ENCODE peak calls at places on chromosome 2, in nine cellular contexts. Z is esophagus muscularis mucosa, V is HCT116, E is spleen, D is SK-N-SH, H is stomach, R is sigmoid colon, X is K562, C is Panc1. S is an unnamed sample.
A peak's percentile ranks its signal among the peaks of the same experiment; 100 is the strongest.

GRCh38 chr2:10361220-10361588 is 58.5 kb downstream of the HPCAL1 start:
- DNase-seq in Z (no peak), V (no peak), E (no peak), D (peak; percentile 81), H (no peak), R (no peak), X (no peak), C (no peak), S (no peak)

GRCh38 chr2:23425886-23426283 is 40.9 kb downstream of the KLHL29 start:
- DNase-seq in Z (no peak), V (no peak), E (peak; percentile 64), D (no peak), H (no peak), R (no peak), X (no peak), C (no peak), S (no peak)

GRCh38 chr2:23505984-23506380 is 121.0 kb downstream of the KLHL29 start:
- DNase-seq in Z (no peak), V (no peak), E (no peak), D (no peak), H (no peak), R (no peak), X (no peak), C (no peak), S (peak; percentile 29)

GRCh38 chr2:177264209-177264538 is 353 bp downstream of the NFE2L2 start:
- DNase-seq in Z (no peak), V (no peak), E (peak; percentile 93), D (peak; percentile 80), H (peak; percentile 36), R (peak; percentile 79), X (no peak), C (no peak), S (no peak)

GRCh38 chr2:234537929-234538328 is 41.0 kb upstream of the ARL4C start:
- DNase-seq in Z (no peak), V (no peak), E (no peak), D (no peak), H (no peak), R (no peak), X (no peak), C (no peak), S (no peak)

GRCh38 chr2:10145519-10146357 is 23.2 kb downstream of the RRM2 start:
- DNase-seq in Z (no peak), V (no peak), E (peak; percentile 52), D (no peak), H (no peak), R (no peak), X (no peak), C (no peak), S (no peak)

GRCh38 chr2:35858216-35858615 is 497.4 kb upstream of the CRIM1 start:
- DNase-seq in Z (no peak), V (no peak), E (no peak), D (no peak), H (no peak), R (no peak), X (no peak), C (no peak), S (no peak)

GRCh38 chr2:12397861-12398260 is 318.9 kb upstream of the TRIB2 start:
- DNase-seq in Z (no peak), V (no peak), E (no peak), D (no peak), H (no peak), R (no peak), X (no peak), C (no peak), S (no peak)

GRCh38 chr2:69667805-69668382 is 24.4 kb upstream of the AAK1 start:
- DNase-seq in Z (no peak), V (no peak), E (no peak), D (no peak), H (no peak), R (no peak), X (no peak), C (no peak), S (peak; percentile 54)

GRCh38 chr2:27967076-27967475 is 76.5 kb downstream of the BABAM2 start:
- DNase-seq in Z (no peak), V (no peak), E (no peak), D (no peak), H (no peak), R (no peak), X (no peak), C (no peak), S (no peak)

GRCh38 chr2:10900216-10901109 is 11.3 kb upstream of the KCNF1 start:
- DNase-seq in Z (no peak), V (peak; percentile 68), E (no peak), D (peak; percentile 79), H (peak; percentile 55), R (no peak), X (peak; percentile 41), C (no peak), S (no peak)

GRCh38 chr2:231929961-231930600 is 3.9 kb upstream of the NPPC start:
- DNase-seq in Z (peak; percentile 91), V (no peak), E (peak; percentile 64), D (peak; percentile 64), H (peak; percentile 24), R (peak; percentile 89), X (peak; percentile 54), C (no peak), S (no peak)

GRCh38 chr2:381181-381580 is 93.3 kb upstream of the ALKAL2 start:
- DNase-seq in Z (peak; percentile 80), V (no peak), E (no peak), D (no peak), H (no peak), R (no peak), X (no peak), C (no peak), S (no peak)

GRCh38 chr2:96909651-96910050 is 39.8 kb upstream of the SEMA4C start:
- DNase-seq in Z (no peak), V (no peak), E (no peak), D (no peak), H (no peak), R (no peak), X (no peak), C (no peak), S (no peak)

GRCh38 chr2:24830351-24830750 is 37.1 kb downstream of the CENPO start:
- DNase-seq in Z (no peak), V (peak; percentile 10), E (peak; percentile 43), D (peak; percentile 41), H (no peak), R (peak; percentile 47), X (no peak), C (no peak), S (no peak)

GRCh38 chr2:177783835-177784448 is 288.6 kb downstream of the PDE11A start:
- DNase-seq in Z (no peak), V (no peak), E (no peak), D (no peak), H (no peak), R (no peak), X (no peak), C (no peak), S (peak; percentile 65)

DNA sequence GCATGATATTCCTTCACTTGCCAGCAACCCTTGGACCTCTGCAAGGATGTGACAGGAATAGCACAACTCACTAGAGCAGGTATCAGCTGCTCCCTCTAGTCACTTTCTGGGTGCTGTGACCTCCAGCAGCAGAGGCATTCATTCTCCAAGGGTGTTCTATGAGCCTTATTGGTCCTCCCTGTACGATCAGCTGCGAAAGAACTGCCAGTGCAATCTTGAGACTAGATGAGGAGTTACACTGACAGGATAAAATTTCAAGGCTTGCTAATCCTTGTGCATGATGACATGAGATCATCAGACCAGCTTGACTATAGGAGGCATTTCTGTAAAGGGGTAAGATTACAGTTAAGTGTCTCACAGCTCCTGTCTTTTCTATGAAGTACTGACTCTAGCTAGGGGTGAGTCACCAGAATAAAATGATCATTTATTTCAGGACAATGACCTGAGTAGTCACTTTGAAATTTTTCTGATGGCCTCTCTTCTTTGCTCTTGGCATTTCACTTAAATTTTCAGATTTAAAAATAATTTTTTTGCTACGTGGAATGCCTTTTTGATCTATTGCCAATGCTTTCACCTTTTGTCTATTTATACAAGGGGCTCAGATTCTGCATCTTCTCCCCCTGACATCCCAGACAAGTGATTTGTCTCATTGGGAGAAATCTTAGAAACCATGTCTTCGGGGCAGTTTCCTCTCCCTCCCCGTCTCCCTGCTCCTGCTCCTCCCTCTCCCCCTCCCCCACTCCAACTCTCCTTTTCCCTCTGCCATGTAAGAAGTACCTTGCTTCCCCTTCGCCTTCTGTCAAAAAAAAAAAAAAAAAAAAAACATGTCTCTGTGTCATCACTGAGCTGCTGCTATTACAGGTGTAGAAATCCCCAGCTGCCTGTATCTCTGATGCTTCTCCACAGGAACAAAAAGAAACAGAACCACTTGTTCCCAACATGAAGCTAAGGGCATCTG is 49.2 kb upstream of the FRZB start:
- DNase-seq in Z (no peak), V (no peak), E (no peak), D (no peak), H (no peak), R (no peak), X (no peak), C (no peak), S (no peak)
- H3K27ac ChIP-seq in Z (peak overlapping the region; percentile 73), V (no peak overlapping the region), E (no peak overlapping the region), D (peak overlapping the region; percentile 72), H (no peak overlapping the region), R (no peak overlapping the region), X (no peak overlapping the region), C (no peak overlapping the region), S (no peak overlapping the region)

DNA sequence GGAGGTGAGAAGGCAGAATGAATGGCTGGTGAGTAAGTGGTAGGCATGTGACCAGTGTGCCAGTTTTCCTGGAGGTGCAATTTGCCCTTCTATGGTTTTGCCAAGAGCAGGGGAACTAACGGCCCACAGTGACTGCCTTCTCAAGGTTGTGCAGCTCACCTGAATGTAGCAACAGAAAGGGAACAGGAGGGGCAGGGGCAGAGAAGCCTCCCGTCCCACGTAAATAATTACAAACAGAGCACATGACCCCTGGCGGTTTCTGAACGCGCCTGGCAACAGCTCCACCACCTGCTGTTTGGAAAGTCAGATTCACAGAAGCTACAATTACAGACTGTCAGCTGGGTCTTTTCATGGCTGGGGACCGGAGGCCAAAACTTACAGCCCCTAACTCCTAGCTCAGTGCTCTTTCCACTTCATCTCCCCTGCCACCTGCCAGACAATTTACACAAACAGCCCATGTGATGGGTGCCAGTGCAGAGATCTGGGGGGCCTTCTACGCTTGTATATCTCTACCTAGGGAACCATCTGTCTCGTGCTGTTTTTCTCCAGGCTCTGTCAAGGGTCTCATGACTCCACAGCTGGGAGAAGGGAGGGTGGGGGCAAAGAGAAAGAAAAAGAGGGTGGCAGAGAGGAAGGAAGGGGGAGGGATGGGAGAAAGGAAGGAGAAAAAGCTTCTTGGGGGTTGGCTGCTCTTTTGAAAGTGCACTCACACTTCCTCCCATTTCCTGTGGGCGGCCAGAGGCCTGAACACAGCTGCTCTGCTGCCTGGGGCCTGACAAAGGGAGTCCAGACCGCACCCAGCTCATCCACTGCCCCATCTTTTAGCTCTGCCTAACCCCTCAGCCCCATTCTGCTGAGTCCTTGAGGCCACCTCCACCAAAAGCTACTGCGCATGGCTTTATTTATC is 69.5 kb downstream of the POLR1A start:
- DNase-seq in Z (no peak), V (no peak), E (peak; percentile 94), D (peak; percentile 63), H (peak; percentile 65), R (peak; percentile 93), X (no peak), C (no peak), S (peak; percentile 76)
- TF ChIP-seq POLR2AphosphoS5 in Z (peak; percentile 53), V (no peak), E (peak; percentile 81), D (no peak), H (peak; percentile 49), R (peak; percentile 9), X (no peak), C (no peak), S (peak; percentile 68)

GRCh38 chr2:18219676-18220075 is 340.8 kb downstream of the RDH14 start:
- DNase-seq in Z (no peak), V (no peak), E (no peak), D (no peak), H (no peak), R (no peak), X (no peak), C (no peak), S (no peak)
- TF ChIP-seq CTCF in Z (no peak), V (no peak), E (no peak), D (peak; percentile 27), H (no peak), R (no peak), X (no peak), C (no peak), S (no peak)

GRCh38 chr2:111687911-111688310 is 196.1 kb downstream of the ANAPC1 start:
- DNase-seq in Z (no peak), V (no peak), E (no peak), D (no peak), H (no peak), R (peak; percentile 40), X (no peak), C (no peak), S (no peak)
- H3K27ac ChIP-seq in Z (no peak overlapping the region), V (no peak overlapping the region), E (no peak overlapping the region), D (no peak overlapping the region), H (no peak overlapping the region), R (no peak overlapping the region), X (no peak overlapping the region), C (no peak overlapping the region), S (no peak overlapping the region)

S was measured in prostate gland.